ENCODE peak calls at places on chromosomes 16 and 17, in four cellular contexts. One of them, this sample, is unnamed.

GRCh38 chr17:72782985-72783701 is 309.3 kb downstream of the SLC39A11 start:
- DNase-seq in DMS79 treated with DMSO at 0.1 percent for 48 hours: no peak
- DNase-seq in naive thymus-derived CD8-positive, alpha-beta T cell: no peak
- DNase-seq in GM10248: no peak
- DNase-seq in this sample: no peak

GRCh38 chr17:3794890-3795757 is 5.9 kb downstream of the ITGAE start:
- DNase-seq in DMS79 treated with DMSO at 0.1 percent for 48 hours: no peak
- DNase-seq in naive thymus-derived CD8-positive, alpha-beta T cell: no peak
- DNase-seq in GM10248: no peak
- DNase-seq in this sample: no peak

GRCh38 chr17:19332371-19333131 is 30.0 kb downstream of the B9D1 start:
- DNase-seq in DMS79 treated with DMSO at 0.1 percent for 48 hours: no peak
- DNase-seq in naive thymus-derived CD8-positive, alpha-beta T cell: no peak
- DNase-seq in GM10248: no peak
- DNase-seq in this sample: no peak

GRCh38 chr17:43570518-43570928 is 24.4 kb upstream of the ETV4 start:
- DNase-seq in DMS79 treated with DMSO at 0.1 percent for 48 hours: no peak
- DNase-seq in naive thymus-derived CD8-positive, alpha-beta T cell: no peak
- DNase-seq in GM10248: no peak
- DNase-seq in this sample: no peak

GRCh38 chr16:20851601-20852000 is 45.3 kb downstream of the REXO5 start:
- DNase-seq in DMS79 treated with DMSO at 0.1 percent for 48 hours: no peak
- DNase-seq in naive thymus-derived CD8-positive, alpha-beta T cell: no peak
- DNase-seq in GM10248: no peak
- DNase-seq in this sample: no peak

GRCh38 chr17:81537343-81537855 is 9.2 kb downstream of the FSCN2 start:
- DNase-seq in DMS79 treated with DMSO at 0.1 percent for 48 hours: peak; percentile 54
- DNase-seq in naive thymus-derived CD8-positive, alpha-beta T cell: peak; percentile 31
- DNase-seq in GM10248: peak; percentile 59
- DNase-seq in this sample: no peak

GRCh38 chr16:13680021-13680672 is 239.8 kb upstream of the ERCC4 start:
- DNase-seq in DMS79 treated with DMSO at 0.1 percent for 48 hours: no peak
- DNase-seq in naive thymus-derived CD8-positive, alpha-beta T cell: no peak
- DNase-seq in GM10248: no peak
- DNase-seq in this sample: no peak

GRCh38 chr16:49527621-49528020 is 154.0 kb downstream of the C16orf78 start:
- DNase-seq in DMS79 treated with DMSO at 0.1 percent for 48 hours: no peak
- DNase-seq in naive thymus-derived CD8-positive, alpha-beta T cell: no peak
- DNase-seq in GM10248: no peak
- DNase-seq in this sample: no peak

GRCh38 chr17:59565959-59566324 is 532 bp downstream of the DHX40 start:
- DNase-seq in DMS79 treated with DMSO at 0.1 percent for 48 hours: peak; percentile 35
- DNase-seq in naive thymus-derived CD8-positive, alpha-beta T cell: peak; percentile 70
- DNase-seq in GM10248: peak; percentile 77
- DNase-seq in this sample: no peak

GRCh38 chr17:11644265-11645212 is 46.3 kb downstream of the DNAH9 start:
- DNase-seq in DMS79 treated with DMSO at 0.1 percent for 48 hours: peak; percentile 3
- DNase-seq in naive thymus-derived CD8-positive, alpha-beta T cell: peak; percentile 14
- DNase-seq in GM10248: peak; percentile 37
- DNase-seq in this sample: peak; percentile 55

GRCh38 chr17:44830359-44831269 is 527 bp upstream of the GJC1 start:
- DNase-seq in DMS79 treated with DMSO at 0.1 percent for 48 hours: peak; percentile 39
- DNase-seq in naive thymus-derived CD8-positive, alpha-beta T cell: no peak
- DNase-seq in GM10248: no peak
- DNase-seq in this sample: no peak

GRCh38 chr16:1026784-1027415 is 45.3 kb downstream of the SOX8 start:
- DNase-seq in DMS79 treated with DMSO at 0.1 percent for 48 hours: no peak
- DNase-seq in naive thymus-derived CD8-positive, alpha-beta T cell: no peak
- DNase-seq in GM10248: no peak
- DNase-seq in this sample: no peak

GRCh38 chr17:59001158-59001814 is 105.4 kb downstream of the TRIM37 start:
- DNase-seq in DMS79 treated with DMSO at 0.1 percent for 48 hours: no peak
- DNase-seq in naive thymus-derived CD8-positive, alpha-beta T cell: peak; percentile 69
- DNase-seq in GM10248: peak; percentile 78
- DNase-seq in this sample: peak; percentile 35

GRCh38 chr17:916315-916714 is 63.3 kb downstream of the NXN start:
- DNase-seq in DMS79 treated with DMSO at 0.1 percent for 48 hours: no peak
- DNase-seq in naive thymus-derived CD8-positive, alpha-beta T cell: no peak
- DNase-seq in GM10248: no peak
- DNase-seq in this sample: no peak

GRCh38 chr16:79509221-79509631 is 91.3 kb downstream of the MAF start:
- DNase-seq in DMS79 treated with DMSO at 0.1 percent for 48 hours: peak; percentile 32
- DNase-seq in naive thymus-derived CD8-positive, alpha-beta T cell: no peak
- DNase-seq in GM10248: no peak
- DNase-seq in this sample: no peak

GRCh38 chr17:39954876-39955275 is 7.9 kb upstream of the GSDMA start:
- DNase-seq in DMS79 treated with DMSO at 0.1 percent for 48 hours: no peak
- DNase-seq in naive thymus-derived CD8-positive, alpha-beta T cell: no peak
- DNase-seq in GM10248: no peak
- DNase-seq in this sample: no peak

GRCh38 chr17:1029196-1029911 is 32.4 kb downstream of the TIMM22 start:
- DNase-seq in DMS79 treated with DMSO at 0.1 percent for 48 hours: no peak
- DNase-seq in naive thymus-derived CD8-positive, alpha-beta T cell: no peak
- DNase-seq in GM10248: no peak
- DNase-seq in this sample: no peak

GRCh38 chr16:85729452-85729851 is 21.4 kb downstream of the C16orf74 start:
- DNase-seq in DMS79 treated with DMSO at 0.1 percent for 48 hours: no peak
- DNase-seq in naive thymus-derived CD8-positive, alpha-beta T cell: no peak
- DNase-seq in GM10248: no peak
- DNase-seq in this sample: no peak

GRCh38 chr17:29588561-29589411 is 662 bp downstream of the GIT1 start:
- DNase-seq in DMS79 treated with DMSO at 0.1 percent for 48 hours: no peak
- DNase-seq in naive thymus-derived CD8-positive, alpha-beta T cell: peak; percentile 40
- DNase-seq in GM10248: peak; percentile 37
- DNase-seq in this sample: no peak

GRCh38 chr17:66675991-66676371 is 158.9 kb upstream of the CACNG5 start:
- DNase-seq in DMS79 treated with DMSO at 0.1 percent for 48 hours: no peak
- DNase-seq in naive thymus-derived CD8-positive, alpha-beta T cell: no peak
- DNase-seq in GM10248: no peak
- DNase-seq in this sample: no peak

GRCh38 chr17:2087597-2088211 is 32.8 kb downstream of the HIC1 start:
- DNase-seq in DMS79 treated with DMSO at 0.1 percent for 48 hours: no peak
- DNase-seq in naive thymus-derived CD8-positive, alpha-beta T cell: no peak
- DNase-seq in GM10248: peak; percentile 68
- DNase-seq in this sample: no peak

GRCh38 chr16:7294020-7294419 is 38.6 kb upstream of the RBFOX1 start:
- DNase-seq in DMS79 treated with DMSO at 0.1 percent for 48 hours: no peak
- DNase-seq in naive thymus-derived CD8-positive, alpha-beta T cell: no peak
- DNase-seq in GM10248: no peak
- DNase-seq in this sample: no peak

GRCh38 chr17:7634384-7634783 is 4.4 kb downstream of the SHBG start:
- DNase-seq in DMS79 treated with DMSO at 0.1 percent for 48 hours: no peak
- DNase-seq in naive thymus-derived CD8-positive, alpha-beta T cell: no peak
- DNase-seq in GM10248: no peak
- DNase-seq in this sample: no peak

GRCh38 chr16:67547423-67548264 is 14.7 kb upstream of the CTCF start:
- DNase-seq in DMS79 treated with DMSO at 0.1 percent for 48 hours: no peak
- DNase-seq in naive thymus-derived CD8-positive, alpha-beta T cell: peak; percentile 51
- DNase-seq in GM10248: peak; percentile 46
- DNase-seq in this sample: no peak

GRCh38 chr16:6633441-6633840 is 699.2 kb upstream of the RBFOX1 start:
- DNase-seq in DMS79 treated with DMSO at 0.1 percent for 48 hours: peak; percentile 14
- DNase-seq in naive thymus-derived CD8-positive, alpha-beta T cell: no peak
- DNase-seq in GM10248: no peak
- DNase-seq in this sample: no peak

GRCh38 chr16:29745853-29746345 is at the start of gene C16orf54:
- DNase-seq in DMS79 treated with DMSO at 0.1 percent for 48 hours: no peak
- DNase-seq in naive thymus-derived CD8-positive, alpha-beta T cell: peak; percentile 93
- DNase-seq in GM10248: peak; percentile 72
- DNase-seq in this sample: peak; percentile 98

GRCh38 chr16:23368469-23368868 is 66.4 kb downstream of the SCNN1B start:
- DNase-seq in DMS79 treated with DMSO at 0.1 percent for 48 hours: no peak
- DNase-seq in naive thymus-derived CD8-positive, alpha-beta T cell: no peak
- DNase-seq in GM10248: no peak
- DNase-seq in this sample: no peak

This sample was measured in CMK.